ENCODE peak calls at places on chromosomes 5 and 9, in six cellular contexts. Q is heart left ventricle, G is AG09309, Z is nephron progenitor cell, E is lung, N is neural crest cell. Y is an unnamed sample.

GRCh38 chr5:94793816-94794198 is 175.3 kb downstream of the SLF1 start:
- DNase-seq in E (no peak), Z (no peak), Q (no peak), G (no peak), N (no peak), Y (no peak)

GRCh38 chr5:72558383-72558782 is 51.2 kb upstream of the ZNF366 start:
- DNase-seq in Q (no peak), E (no peak), Z (no peak), G (no peak), N (no peak), Y (no peak)

GRCh38 chr5:72720205-72720604 is 96.3 kb upstream of the TNPO1 start:
- DNase-seq in Z (no peak), G (no peak), E (no peak), N (no peak), Q (no peak), Y (no peak)

GRCh38 chr5:33343661-33344327 is 97.0 kb upstream of the TARS1 start:
- DNase-seq in N (no peak), Q (no peak), G (no peak), E (no peak), Z (no peak), Y (peak)

GRCh38 chr5:10689391-10690081 is 71.5 kb downstream of the DAP start:
- DNase-seq in Q (no peak), E (no peak), G (no peak), Z (peak), N (peak), Y (no peak)

GRCh38 chr5:68446487-68446894 is 230.9 kb downstream of the PIK3R1 start:
- DNase-seq in N (no peak), Z (no peak), E (no peak), G (no peak), Q (no peak), Y (no peak)

GRCh38 chr5:109413463-109413862 is 3.7 kb upstream of the PJA2 start:
- DNase-seq in N (no peak), Q (no peak), E (no peak), G (no peak), Z (no peak), Y (peak)

GRCh38 chr9:112061152-112061740 is 113.9 kb downstream of the SUSD1 start:
- DNase-seq in N (no peak), G (peak), E (peak), Q (peak), Z (no peak), Y (peak)

GRCh38 chr5:158943057-158943456 is 156.7 kb downstream of the EBF1 start:
- DNase-seq in E (no peak), Z (no peak), Q (no peak), G (peak), N (no peak), Y (peak)

GRCh38 chr9:112496074-112496722 is 9.6 kb downstream of the KIAA1958 start:
- DNase-seq in N (no peak), G (no peak), Z (no peak), E (no peak), Q (no peak), Y (no peak)

GRCh38 chr5:52491071-52491828 is 296.5 kb upstream of the ITGA1 start:
- DNase-seq in Z (no peak), Q (no peak), G (no peak), N (no peak), E (no peak), Y (no peak)

GRCh38 chr9:81522721-81523551 is 166.4 kb downstream of the TLE1 start:
- DNase-seq in G (peak), E (no peak), Z (no peak), N (no peak), Q (no peak), Y (no peak)

GRCh38 chr9:83992407-83992806 is 11.8 kb downstream of the RMI1 start:
- DNase-seq in N (no peak), G (no peak), E (no peak), Q (no peak), Z (no peak), Y (no peak)

GRCh38 chr5:152642406-152642805 is 237.3 kb upstream of the NMUR2 start:
- DNase-seq in Z (no peak), Q (no peak), E (no peak), G (no peak), N (no peak), Y (no peak)

DNA sequence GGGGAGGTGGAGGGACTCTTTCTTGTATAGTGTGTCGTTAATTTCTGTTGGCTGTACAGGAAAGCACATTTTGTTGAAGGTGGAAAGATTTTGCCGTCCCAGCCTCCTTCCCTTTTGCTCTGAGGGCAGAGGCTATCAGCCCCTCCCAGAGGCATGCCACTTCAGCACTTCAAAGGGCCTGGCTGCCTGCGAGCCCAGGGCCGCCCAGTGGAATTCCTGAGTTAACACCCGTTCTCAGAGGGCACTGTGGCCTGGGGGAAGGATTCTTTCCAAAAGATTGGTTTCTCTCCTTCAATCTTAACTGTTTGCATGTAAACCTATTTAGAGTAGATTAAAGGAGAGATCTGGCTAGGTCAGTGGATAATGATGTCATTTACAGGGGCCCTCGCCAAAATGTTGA is 238.6 kb downstream of the FANCC start:
- DNase-seq in Z (no peak), Q (no peak), E (peak), N (no peak), G (no peak), Y (no peak)
- TF ChIP-seq CTCF in Z (no peak), Q (no peak), E (no peak), N (peak), G (peak), Y (no peak)

GRCh38 chr5:3122985-3123762 is 371.7 kb upstream of the IRX2 start:
- DNase-seq in Z (no peak), Q (no peak), G (no peak), E (no peak), N (no peak), Y (no peak)
- TF ChIP-seq CTCF in Z (no peak), Q (no peak), G (no peak), E (no peak), N (no peak), Y (no peak)

DNA sequence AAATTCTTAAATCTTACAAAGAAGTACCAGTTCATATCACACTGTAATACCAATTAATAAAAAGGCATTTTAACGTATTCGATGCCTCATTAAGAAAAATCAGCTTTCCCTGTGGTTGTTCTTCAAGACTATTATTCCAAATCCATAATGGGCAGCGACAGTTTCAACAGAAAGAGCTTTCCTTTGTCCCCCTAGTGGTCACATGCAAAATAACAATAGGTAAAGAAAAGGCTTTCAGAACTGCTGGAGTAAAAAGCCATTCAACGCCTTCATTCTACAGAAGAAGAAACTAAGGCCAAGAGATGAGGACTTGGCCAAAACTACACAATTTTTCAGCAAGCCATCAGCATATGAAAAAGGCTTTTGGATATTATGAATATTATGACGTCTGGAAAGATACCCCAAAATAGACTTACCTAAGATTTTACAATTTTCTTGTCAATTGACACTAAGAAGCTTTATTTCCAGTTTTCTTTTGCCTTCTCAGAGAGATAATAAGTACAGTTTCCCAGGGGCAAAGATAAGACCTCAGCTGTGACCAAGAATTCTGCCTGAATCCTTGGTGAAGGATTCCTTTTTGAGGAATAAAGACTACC is 6.7 kb upstream of the CDH6 start:
- DNase-seq in E (no peak), Q (no peak), G (no peak), N (no peak), Z (no peak), Y (no peak)
- TF ChIP-seq CTCF in E (peak), Q (peak), G (peak), N (peak), Z (peak), Y (peak)

DNA sequence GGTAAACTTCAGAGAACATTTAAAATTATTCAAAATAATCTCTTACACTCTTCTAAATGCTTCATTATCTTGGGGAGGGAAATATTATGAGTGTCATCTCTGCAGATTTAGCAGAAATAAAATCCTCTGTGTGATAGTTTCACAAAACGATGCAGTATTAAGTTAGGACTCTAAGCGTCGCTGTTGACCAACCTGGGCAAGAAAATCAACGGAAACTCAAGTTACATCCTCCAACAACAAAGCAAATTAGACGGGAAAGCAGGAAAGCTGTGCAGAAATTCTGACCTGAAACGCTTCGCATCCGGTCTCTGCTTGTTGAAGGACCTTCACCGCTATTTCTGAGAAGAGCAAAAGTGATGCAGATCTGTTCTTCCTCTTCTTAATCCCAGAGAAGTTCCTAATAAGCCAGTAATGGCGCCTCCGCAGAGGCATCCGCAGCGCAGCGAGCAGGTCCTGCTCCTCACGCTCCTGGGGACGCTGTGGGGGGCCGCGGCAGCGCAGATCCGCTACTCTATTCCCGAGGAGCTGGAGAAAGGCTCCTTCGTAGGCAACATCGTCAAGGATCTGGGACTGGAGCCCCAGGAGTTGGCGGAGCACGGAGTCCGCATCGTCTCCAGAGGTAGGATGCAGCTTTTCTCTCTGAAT is at the start of gene PCDHGA6:
- DNase-seq in G (no peak), Q (no peak), E (no peak), N (no peak), Z (no peak), Y (no peak)
- TF ChIP-seq CTCF in G (peak), Q (peak), E (no peak), N (no peak), Z (no peak), Y (peak)

GRCh38 chr9:113578279-113578865 is 114.8 kb downstream of the RGS3 start:
- DNase-seq in Q (no peak), Z (no peak), G (no peak), E (no peak), N (no peak), Y (no peak)
- TF ChIP-seq CTCF in Q (no peak), Z (no peak), G (no peak), E (no peak), N (no peak), Y (no peak)

DNA sequence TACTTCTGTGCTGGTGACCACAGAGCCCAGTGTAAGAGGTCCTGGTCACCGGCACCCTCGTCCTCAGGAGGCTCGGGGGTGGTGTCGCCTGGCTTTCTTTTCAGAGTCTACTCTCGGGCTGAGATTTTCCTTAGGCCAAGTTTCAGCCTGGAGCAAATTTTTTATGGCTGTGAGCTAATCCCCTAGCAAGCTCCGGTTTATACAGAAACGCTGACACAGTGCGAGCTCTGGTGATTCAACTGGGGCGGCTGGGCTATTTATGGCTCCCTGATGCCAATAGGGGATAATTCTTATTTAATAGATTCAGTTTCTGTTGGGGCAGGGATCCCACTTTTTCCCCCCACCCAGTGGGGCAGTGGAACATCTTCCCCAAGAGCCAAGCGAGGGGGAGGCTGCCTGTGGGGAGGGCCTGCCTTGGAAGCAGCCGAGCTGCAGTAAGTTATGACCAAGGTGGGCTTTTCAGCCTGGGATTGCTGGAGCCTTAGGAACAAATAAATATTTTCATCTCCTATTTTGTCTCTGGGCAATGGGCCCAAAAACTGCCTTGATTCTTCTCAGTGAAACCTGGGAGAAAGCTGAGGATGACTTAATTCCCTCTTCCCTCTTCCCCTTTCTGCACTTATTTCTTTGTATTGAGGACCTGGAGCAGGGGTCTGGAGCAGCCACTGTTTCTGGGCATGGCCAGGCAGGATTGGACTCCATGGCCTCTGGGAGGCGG is 129.0 kb downstream of the MACROH2A1 start:
- DNase-seq in E (no peak), N (no peak), G (peak), Q (no peak), Z (no peak), Y (no peak)
- TF ChIP-seq CTCF in E (no peak), N (no peak), G (no peak), Q (no peak), Z (no peak), Y (no peak)

GRCh38 chr5:60382761-60383160 is 317.2 kb downstream of the DEPDC1B start:
- DNase-seq in G (peak), Q (no peak), Z (no peak), N (no peak), E (no peak), Y (no peak)
- TF ChIP-seq CTCF in G (peak), Q (no peak), Z (no peak), N (peak), E (no peak), Y (peak)

GRCh38 chr9:77764894-77765780 is 117.0 kb upstream of the GNA14 start:
- DNase-seq in G (peak), N (no peak), Q (no peak), Z (no peak), E (no peak), Y (no peak)
- TF ChIP-seq CTCF in G (peak), N (peak), Q (peak), Z (peak), E (no peak), Y (peak)

DNA sequence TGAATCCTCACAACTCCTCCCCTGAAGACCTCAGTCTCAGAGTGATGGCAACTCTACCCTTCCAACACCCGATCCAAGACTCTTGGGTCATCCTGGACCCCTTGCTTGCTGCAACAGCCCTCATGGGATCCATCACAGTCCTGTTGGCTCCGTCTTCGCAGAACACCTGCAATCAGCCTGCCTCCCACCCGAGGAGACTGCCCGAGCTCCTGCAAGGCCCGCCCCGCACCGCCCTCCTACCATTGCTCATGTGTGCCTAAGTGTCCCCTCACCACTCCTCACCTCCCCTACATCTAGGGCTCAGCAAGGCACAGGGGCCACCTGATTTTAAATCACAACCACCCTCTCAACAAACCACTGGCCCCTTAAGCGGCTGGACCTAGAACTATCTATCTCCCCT is 5.3 kb downstream of the SEMA4D start:
- DNase-seq in N (no peak), G (no peak), E (no peak), Z (no peak), Q (no peak), Y (no peak)
- TF ChIP-seq CTCF in N (no peak), G (no peak), E (no peak), Z (no peak), Q (no peak), Y (no peak)

DNA sequence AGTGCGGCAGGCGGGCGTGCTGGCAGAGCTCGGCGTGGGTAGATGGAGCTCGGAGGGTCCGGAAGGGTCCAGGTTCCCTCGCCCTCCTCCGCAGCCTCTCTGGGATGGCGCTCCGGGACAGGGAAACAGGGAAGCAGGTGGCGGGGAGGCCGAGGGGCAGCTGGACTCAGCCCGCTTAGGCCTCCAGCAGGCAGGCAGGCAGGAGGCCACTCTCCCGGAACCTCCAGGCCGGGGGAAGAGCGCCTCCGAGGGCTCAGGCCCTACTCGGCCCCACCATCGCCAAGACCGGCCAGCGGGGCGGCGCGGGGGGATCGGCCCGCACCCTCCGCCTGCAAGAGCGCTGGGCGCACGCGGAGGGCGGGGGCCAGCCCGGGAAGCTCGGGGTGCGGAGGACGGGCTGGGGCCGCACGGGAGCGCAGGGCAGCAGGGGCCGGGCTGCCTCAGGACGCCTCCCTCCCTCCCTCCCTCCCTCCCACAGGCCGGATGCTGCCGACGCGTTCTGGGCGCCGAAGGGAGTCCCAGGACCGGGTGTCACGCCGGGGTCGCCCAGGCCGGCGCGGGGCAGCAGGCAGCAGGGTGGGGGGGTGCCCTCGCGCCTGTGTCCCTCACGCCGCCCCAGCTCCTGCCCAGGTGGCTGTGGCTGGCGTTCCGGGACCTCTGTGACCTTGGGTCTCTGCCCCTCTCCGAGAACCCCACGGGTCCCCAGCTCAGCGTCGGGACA is 977 bp downstream of the MGAT4B start:
- DNase-seq in N (peak), G (no peak), E (no peak), Q (peak), Z (peak), Y (no peak)
- TF ChIP-seq CTCF in N (no peak), G (no peak), E (no peak), Q (no peak), Z (no peak), Y (no peak)

Y was measured in retinal pigment epithelial cell.